ENCODE peak calls at places on chromosomes 2 and 18, in six cellular contexts. One of them, this sample, is unnamed.

GRCh38 chr2:132489150-132489549 is 72.5 kb downstream of the GPR39 start:
- DNase-seq in neural progenitor cell: peak
- DNase-seq in GM13976: no peak
- DNase-seq in astrocyte: no peak
- DNase-seq in AG09309: no peak
- DNase-seq in H9: peak
- DNase-seq in this sample: peak

GRCh38 chr2:185807351-185807750 is 68.7 kb downstream of the FSIP2 start:
- DNase-seq in H9: no peak
- DNase-seq in GM13976: no peak
- DNase-seq in astrocyte: no peak
- DNase-seq in neural progenitor cell: no peak
- DNase-seq in AG09309: no peak
- DNase-seq in this sample: no peak

GRCh38 chr18:61972389-61973264 is 79.8 kb upstream of the RNF152 start:
- DNase-seq in AG09309: no peak
- DNase-seq in astrocyte: no peak
- DNase-seq in neural progenitor cell: peak
- DNase-seq in GM13976: no peak
- DNase-seq in H9: no peak
- DNase-seq in this sample: no peak

GRCh38 chr18:50590625-50591024 is 30.7 kb downstream of the MAPK4 start:
- DNase-seq in H9: no peak
- DNase-seq in GM13976: no peak
- DNase-seq in neural progenitor cell: no peak
- DNase-seq in astrocyte: no peak
- DNase-seq in AG09309: no peak
- DNase-seq in this sample: no peak

GRCh38 chr18:39414009-39414700 is 1848.6 kb upstream of the CELF4 start:
- DNase-seq in astrocyte: peak
- DNase-seq in AG09309: peak
- DNase-seq in GM13976: no peak
- DNase-seq in neural progenitor cell: no peak
- DNase-seq in H9: no peak
- DNase-seq in this sample: no peak

GRCh38 chr2:191376981-191377629 is 131.9 kb downstream of the MYO1B start:
- DNase-seq in neural progenitor cell: no peak
- DNase-seq in GM13976: no peak
- DNase-seq in AG09309: peak
- DNase-seq in H9: no peak
- DNase-seq in astrocyte: peak
- DNase-seq in this sample: peak

GRCh38 chr18:1438458-1438910 is 533.8 kb downstream of the ADCYAP1 start:
- DNase-seq in neural progenitor cell: no peak
- DNase-seq in astrocyte: no peak
- DNase-seq in AG09309: no peak
- DNase-seq in GM13976: no peak
- DNase-seq in H9: no peak
- DNase-seq in this sample: no peak

GRCh38 chr18:23872701-23873550 is 141.6 kb upstream of the TTC39C start:
- DNase-seq in GM13976: no peak
- DNase-seq in AG09309: no peak
- DNase-seq in H9: peak
- DNase-seq in astrocyte: no peak
- DNase-seq in neural progenitor cell: no peak
- DNase-seq in this sample: no peak

GRCh38 chr2:72147303-72147970 is at the start of gene CYP26B1:
- DNase-seq in AG09309: no peak
- DNase-seq in astrocyte: no peak
- DNase-seq in H9: peak
- DNase-seq in GM13976: peak
- DNase-seq in neural progenitor cell: peak
- DNase-seq in this sample: peak

GRCh38 chr18:69987870-69988269 is 40.2 kb upstream of the CD226 start:
- DNase-seq in AG09309: no peak
- DNase-seq in astrocyte: no peak
- DNase-seq in H9: no peak
- DNase-seq in neural progenitor cell: no peak
- DNase-seq in GM13976: no peak
- DNase-seq in this sample: no peak

GRCh38 chr2:175690113-175690716 is 311.9 kb downstream of the LNPK start:
- DNase-seq in GM13976: peak
- DNase-seq in astrocyte: peak
- DNase-seq in neural progenitor cell: peak
- DNase-seq in AG09309: peak
- DNase-seq in H9: no peak
- DNase-seq in this sample: peak

GRCh38 chr18:77482190-77482928 is 232.7 kb downstream of the GALR1 start:
- DNase-seq in GM13976: no peak
- DNase-seq in H9: no peak
- DNase-seq in AG09309: no peak
- DNase-seq in astrocyte: no peak
- DNase-seq in neural progenitor cell: peak
- DNase-seq in this sample: no peak

GRCh38 chr18:39842042-39842791 is 2112.8 kb upstream of the PIK3C3 start:
- DNase-seq in GM13976: no peak
- DNase-seq in neural progenitor cell: peak
- DNase-seq in H9: no peak
- DNase-seq in AG09309: no peak
- DNase-seq in astrocyte: no peak
- DNase-seq in this sample: no peak

GRCh38 chr18:67265464-67266245 is 250.9 kb downstream of the DSEL start:
- DNase-seq in GM13976: no peak
- DNase-seq in AG09309: peak
- DNase-seq in neural progenitor cell: no peak
- DNase-seq in astrocyte: peak
- DNase-seq in H9: no peak
- DNase-seq in this sample: no peak

GRCh38 chr2:42178335-42178734 is 9.2 kb downstream of the EML4 start:
- DNase-seq in H9: no peak
- DNase-seq in GM13976: no peak
- DNase-seq in astrocyte: no peak
- DNase-seq in neural progenitor cell: no peak
- DNase-seq in AG09309: no peak
- DNase-seq in this sample: no peak

GRCh38 chr18:74342416-74343043 is 26.9 kb downstream of the C18orf63 start:
- DNase-seq in H9: no peak
- DNase-seq in astrocyte: peak
- DNase-seq in AG09309: peak
- DNase-seq in neural progenitor cell: peak
- DNase-seq in GM13976: peak
- DNase-seq in this sample: peak
- TF ChIP-seq CTCF in H9: peak
- TF ChIP-seq CTCF in astrocyte: peak
- TF ChIP-seq CTCF in AG09309: peak
- TF ChIP-seq CTCF in neural progenitor cell: peak
- TF ChIP-seq CTCF in GM13976: no peak
- TF ChIP-seq CTCF in this sample: peak

GRCh38 chr2:62198237-62198633 is 2.3 kb downstream of the B3GNT2 start:
- DNase-seq in AG09309: no peak
- DNase-seq in GM13976: no peak
- DNase-seq in neural progenitor cell: no peak
- DNase-seq in H9: no peak
- DNase-seq in astrocyte: no peak
- DNase-seq in this sample: no peak

GRCh38 chr2:62196278-62196901 is 475 bp downstream of the B3GNT2 start:
- DNase-seq in astrocyte: no peak
- DNase-seq in neural progenitor cell: no peak
- DNase-seq in AG09309: no peak
- DNase-seq in GM13976: no peak
- DNase-seq in H9: no peak
- DNase-seq in this sample: no peak

GRCh38 chr2:62195421-62196277 is at the start of gene B3GNT2:
- DNase-seq in GM13976: peak
- DNase-seq in AG09309: no peak
- DNase-seq in astrocyte: peak
- DNase-seq in neural progenitor cell: peak
- DNase-seq in H9: peak
- DNase-seq in this sample: peak

GRCh38 chr2:62197609-62198236 is 1.8 kb downstream of the B3GNT2 start:
- DNase-seq in astrocyte: no peak
- DNase-seq in AG09309: no peak
- DNase-seq in H9: no peak
- DNase-seq in neural progenitor cell: peak
- DNase-seq in GM13976: no peak
- DNase-seq in this sample: peak

DNA sequence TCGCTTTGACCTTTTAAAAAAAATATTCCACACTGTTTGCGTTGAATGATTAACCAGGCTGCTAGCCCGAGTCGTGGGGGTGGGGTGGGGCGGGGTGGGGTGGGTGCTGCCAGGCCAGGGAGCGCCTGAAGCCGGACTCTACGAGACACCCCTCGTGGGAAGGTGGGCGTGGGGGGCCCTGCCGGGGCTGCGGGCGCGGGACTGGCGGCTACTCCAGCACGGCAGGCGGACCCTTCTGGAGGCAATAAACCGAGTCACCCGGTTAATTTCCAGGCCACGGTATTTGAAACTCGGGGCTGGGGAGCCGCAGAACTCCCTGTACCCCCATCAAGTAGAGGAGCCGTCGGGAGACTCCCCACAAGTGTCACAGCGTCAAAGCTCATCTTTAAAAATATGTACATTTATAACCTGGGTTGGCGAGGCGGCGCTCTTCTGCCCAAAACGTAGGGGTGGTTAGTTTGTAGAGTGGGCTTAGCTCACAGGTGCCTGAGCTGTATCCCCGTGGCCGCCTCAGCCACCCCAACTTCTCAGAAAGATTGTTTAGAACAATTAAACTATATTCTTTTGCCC is 1.2 kb downstream of the B3GNT2 start:
- DNase-seq in H9: no peak
- DNase-seq in AG09309: no peak
- DNase-seq in astrocyte: no peak
- DNase-seq in neural progenitor cell: peak
- DNase-seq in GM13976: peak
- DNase-seq in this sample: peak
- TF ChIP-seq CTCF in H9: no peak
- TF ChIP-seq CTCF in AG09309: peak
- TF ChIP-seq CTCF in astrocyte: no peak
- TF ChIP-seq CTCF in neural progenitor cell: no peak
- TF ChIP-seq CTCF in GM13976: no peak
- TF ChIP-seq CTCF in this sample: no peak

GRCh38 chr2:190023860-190024259 is 38.7 kb downstream of the MSTN start:
- DNase-seq in GM13976: no peak
- DNase-seq in neural progenitor cell: peak
- DNase-seq in astrocyte: peak
- DNase-seq in H9: no peak
- DNase-seq in AG09309: no peak
- DNase-seq in this sample: no peak
- TF ChIP-seq CTCF in GM13976: no peak
- TF ChIP-seq CTCF in neural progenitor cell: peak
- TF ChIP-seq CTCF in astrocyte: peak
- TF ChIP-seq CTCF in H9: peak
- TF ChIP-seq CTCF in AG09309: peak
- TF ChIP-seq CTCF in this sample: peak

DNA sequence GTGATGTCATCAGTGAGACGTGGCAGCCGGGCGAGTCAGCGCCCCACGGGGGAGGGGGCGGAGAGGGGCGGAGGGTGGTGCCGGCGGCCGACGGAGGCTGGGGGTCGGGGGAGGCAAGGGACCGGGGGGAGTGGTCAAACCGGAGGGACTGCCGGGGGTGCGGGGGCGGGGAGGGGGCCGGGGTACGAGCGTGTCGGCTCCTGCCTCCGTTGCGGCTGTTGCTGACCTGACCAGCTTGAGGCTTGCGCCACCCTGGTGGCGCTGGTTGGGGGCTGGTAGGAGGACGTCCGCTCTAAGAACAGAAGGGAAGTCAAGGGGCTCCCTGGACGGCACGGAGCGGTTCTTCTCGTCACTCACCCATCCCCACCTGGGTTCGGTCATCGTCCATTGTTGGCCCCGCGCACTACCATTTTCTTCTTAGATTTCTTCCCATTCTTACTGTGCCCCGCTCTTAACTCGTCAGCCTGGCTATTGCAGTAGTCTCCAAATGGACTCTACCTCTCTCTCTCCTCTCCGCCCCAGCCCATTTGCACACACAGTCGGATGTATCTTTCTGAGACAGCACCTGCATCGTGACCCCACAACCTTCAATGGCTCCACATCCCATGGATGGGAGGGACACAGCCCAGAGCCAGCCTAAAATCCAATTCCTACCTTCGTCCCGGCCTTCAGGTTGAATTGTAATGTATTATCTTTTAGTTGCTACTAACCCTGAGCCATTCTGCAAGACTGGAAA is 702 bp upstream of the RAB1A start:
- DNase-seq in astrocyte: no peak
- DNase-seq in AG09309: no peak
- DNase-seq in GM13976: no peak
- DNase-seq in neural progenitor cell: no peak
- DNase-seq in H9: no peak
- DNase-seq in this sample: no peak
- TF ChIP-seq CTCF in astrocyte: no peak
- TF ChIP-seq CTCF in AG09309: no peak
- TF ChIP-seq CTCF in GM13976: no peak
- TF ChIP-seq CTCF in neural progenitor cell: no peak
- TF ChIP-seq CTCF in H9: no peak
- TF ChIP-seq CTCF in this sample: no peak

GRCh38 chr18:7459851-7460774 is 107.0 kb upstream of the PTPRM start:
- DNase-seq in GM13976: no peak
- DNase-seq in astrocyte: no peak
- DNase-seq in AG09309: no peak
- DNase-seq in H9: no peak
- DNase-seq in neural progenitor cell: peak
- DNase-seq in this sample: peak

GRCh38 chr18:7452331-7452730 is 114.8 kb upstream of the PTPRM start:
- DNase-seq in neural progenitor cell: peak
- DNase-seq in GM13976: no peak
- DNase-seq in astrocyte: no peak
- DNase-seq in H9: peak
- DNase-seq in AG09309: no peak
- DNase-seq in this sample: peak

GRCh38 chr18:7458873-7459272 is 108.2 kb upstream of the PTPRM start:
- DNase-seq in H9: no peak
- DNase-seq in astrocyte: no peak
- DNase-seq in GM13976: no peak
- DNase-seq in AG09309: no peak
- DNase-seq in neural progenitor cell: no peak
- DNase-seq in this sample: no peak

GRCh38 chr18:7457276-7457675 is 109.8 kb upstream of the PTPRM start:
- DNase-seq in AG09309: no peak
- DNase-seq in neural progenitor cell: no peak
- DNase-seq in astrocyte: no peak
- DNase-seq in GM13976: no peak
- DNase-seq in H9: no peak
- DNase-seq in this sample: no peak

GRCh38 chr18:7454429-7454828 is 112.7 kb upstream of the PTPRM start:
- DNase-seq in GM13976: no peak
- DNase-seq in H9: no peak
- DNase-seq in AG09309: no peak
- DNase-seq in astrocyte: no peak
- DNase-seq in neural progenitor cell: no peak
- DNase-seq in this sample: no peak
- TF ChIP-seq CTCF in GM13976: no peak
- TF ChIP-seq CTCF in H9: no peak
- TF ChIP-seq CTCF in AG09309: no peak
- TF ChIP-seq CTCF in astrocyte: no peak
- TF ChIP-seq CTCF in neural progenitor cell: no peak
- TF ChIP-seq CTCF in this sample: no peak

GRCh38 chr2:230913406-230913805 is 11.6 kb downstream of the GPR55 start:
- DNase-seq in AG09309: no peak
- DNase-seq in GM13976: no peak
- DNase-seq in neural progenitor cell: peak
- DNase-seq in astrocyte: no peak
- DNase-seq in H9: peak
- DNase-seq in this sample: no peak
- TF ChIP-seq CTCF in AG09309: peak
- TF ChIP-seq CTCF in GM13976: peak
- TF ChIP-seq CTCF in neural progenitor cell: peak
- TF ChIP-seq CTCF in astrocyte: no peak
- TF ChIP-seq CTCF in H9: peak
- TF ChIP-seq CTCF in this sample: peak

GRCh38 chr2:46913471-46914381 is 1.9 kb downstream of the MCFD2 start:
- DNase-seq in AG09309: no peak
- DNase-seq in astrocyte: peak
- DNase-seq in neural progenitor cell: peak
- DNase-seq in GM13976: no peak
- DNase-seq in H9: peak
- DNase-seq in this sample: no peak
- TF ChIP-seq CTCF in AG09309: no peak
- TF ChIP-seq CTCF in astrocyte: no peak
- TF ChIP-seq CTCF in neural progenitor cell: peak
- TF ChIP-seq CTCF in GM13976: no peak
- TF ChIP-seq CTCF in H9: peak
- TF ChIP-seq CTCF in this sample: no peak